ENCODE peak calls at places on chromosomes 2 and 18, in nine cellular contexts. T is heart right ventricle; Y is neural progenitor cell; Z is right cardiac atrium; O is CD4-positive, alpha-beta T cell; M is body of pancreas; V is lower lobe of right lung; W is SK-N-MC; F is keratinocyte. L is an unnamed sample. For H3K9me3, the result is how much of the 10 kb centered on the place peaks cover.

GRCh38 chr2:68420254-68420910 is 46.7 kb downstream of the FBXO48 start:
- DNase-seq in T (no peak), Y (no peak), Z (no peak), O (no peak), M (no peak), V (no peak), W (peak), F (no peak), L (no peak)

GRCh38 chr2:157173740-157174184 is 83.7 kb upstream of the GALNT5 start:
- DNase-seq in T (no peak), Y (no peak), Z (no peak), O (no peak), M (no peak), V (no peak), W (peak), F (peak), L (no peak)

GRCh38 chr2:238581126-238581525 is 154.4 kb downstream of the ASB1 start:
- DNase-seq in T (no peak), Y (no peak), Z (no peak), O (no peak), M (no peak), V (no peak), W (no peak), F (no peak), L (no peak)

GRCh38 chr2:26471278-26471677 is 6.6 kb downstream of the OTOF start:
- DNase-seq in T (no peak), Y (peak), Z (no peak), O (no peak), M (no peak), V (no peak), W (no peak), F (no peak), L (no peak)

GRCh38 chr2:105872830-105873229 is 128.1 kb downstream of the NCK2 start:
- DNase-seq in T (no peak), Y (no peak), Z (no peak), O (no peak), M (no peak), V (no peak), W (no peak), F (no peak), L (no peak)

GRCh38 chr18:64713284-64713683 is 564.4 kb upstream of the LINC00305 start:
- DNase-seq in T (no peak), Y (no peak), Z (no peak), O (no peak), M (no peak), V (no peak), W (no peak), F (no peak), L (no peak)

GRCh38 chr2:173048901-173049661 is 26.6 kb upstream of the MAP3K20 start:
- DNase-seq in T (peak), Y (no peak), Z (peak), O (no peak), M (peak), V (no peak), W (peak), F (peak), L (no peak)

GRCh38 chr2:197464180-197464579 is 10.8 kb downstream of the COQ10B start:
- DNase-seq in T (no peak), Y (no peak), Z (no peak), O (no peak), M (no peak), V (no peak), W (no peak), F (no peak), L (no peak)

GRCh38 chr2:147560810-147561521 is 283.9 kb upstream of the ACVR2A start:
- DNase-seq in T (no peak), Y (no peak), Z (no peak), O (no peak), M (no peak), V (no peak), W (peak), F (no peak), L (no peak)

GRCh38 chr2:226983891-226984290 is 148.0 kb downstream of the RHBDD1 start:
- DNase-seq in T (no peak), Y (no peak), Z (no peak), O (no peak), M (no peak), V (no peak), W (no peak), F (no peak), L (no peak)

GRCh38 chr2:64606495-64607363 is 47.0 kb downstream of the SERTAD2 start:
- DNase-seq in T (peak), Y (peak), Z (peak), O (peak), M (peak), V (peak), W (no peak), F (peak), L (peak)

DNA sequence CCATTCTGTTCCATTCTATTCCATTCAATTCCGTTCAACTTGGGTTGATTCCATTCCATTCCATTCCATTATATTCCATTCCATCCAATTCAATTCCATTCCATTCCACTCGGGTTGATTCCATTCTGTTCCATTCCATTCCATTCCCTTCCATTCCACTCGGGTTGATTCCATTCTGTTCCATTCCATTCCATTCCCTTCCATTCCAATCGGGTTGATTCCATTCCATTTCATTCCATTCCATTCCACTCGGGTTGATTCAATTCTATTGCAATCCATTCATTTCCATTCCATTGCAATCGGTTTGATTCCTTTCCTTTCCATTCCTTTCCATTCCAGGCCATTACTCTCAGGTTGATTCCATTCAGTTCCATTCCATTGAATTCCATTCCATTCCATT is 1138.4 kb downstream of the RPIA start:
- DNase-seq in T (no peak), Y (no peak), Z (no peak), O (no peak), M (no peak), V (no peak), W (no peak), F (no peak), L (no peak)
- H3K9me3 ChIP-seq in T (under half), Y (under half), Z (under half), O (under half), M (under half), V (under half), W (under half), F (under half), L (half or more)

DNA sequence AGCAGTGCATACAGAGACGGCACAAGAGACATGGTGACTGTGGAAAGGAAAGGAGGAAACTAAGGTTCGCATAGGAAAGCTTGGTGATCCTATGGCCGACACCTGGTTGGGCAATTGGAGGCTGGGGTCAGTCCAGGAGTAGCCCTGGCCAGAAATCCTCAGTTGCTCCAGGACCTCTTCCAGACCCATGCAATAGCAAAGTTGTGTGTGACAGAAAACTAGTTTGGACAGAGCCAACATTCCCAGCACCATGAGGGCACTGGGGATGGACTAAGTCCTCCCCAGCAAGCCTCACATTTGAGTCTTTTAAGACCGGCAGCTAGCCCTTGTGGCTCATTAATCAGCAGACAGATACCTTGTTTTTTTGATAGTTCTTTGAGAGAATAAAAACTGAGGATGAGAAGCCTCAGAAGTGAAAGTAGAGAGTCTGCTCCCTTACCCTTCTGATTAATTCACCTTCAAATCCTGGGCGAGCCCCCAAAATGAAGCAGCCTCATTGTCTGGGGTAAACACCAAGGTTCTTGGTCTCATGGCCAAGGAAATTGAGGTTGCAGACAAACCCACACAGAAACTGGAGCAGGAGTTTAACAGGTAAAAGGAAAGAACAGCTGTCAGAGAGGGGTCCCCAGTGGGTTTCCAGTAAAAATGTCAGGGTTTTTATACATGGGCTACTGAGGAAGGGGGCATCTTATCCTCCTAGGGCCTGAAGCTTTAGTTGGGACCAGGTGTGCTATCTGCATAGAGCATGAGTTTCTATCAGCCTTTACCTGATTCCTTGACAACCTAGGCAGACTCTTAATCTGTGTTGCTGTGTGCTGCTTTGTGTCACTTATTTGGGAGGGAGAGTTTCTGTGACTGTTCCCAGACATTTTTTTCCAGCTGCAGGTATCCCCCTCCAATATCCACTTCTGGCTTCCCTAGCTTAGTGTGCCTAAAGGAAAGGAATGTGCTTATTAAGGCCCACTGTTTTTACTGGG is 39.1 kb downstream of the STK17B start:
- DNase-seq in T (no peak), Y (peak), Z (no peak), O (peak), M (peak), V (no peak), W (no peak), F (no peak), L (no peak)
- H3K9me3 ChIP-seq in T (half or more), Y (under half), Z (under half), O (half or more), M (under half), V (half or more), W (under half), F (under half), L (under half)

GRCh38 chr2:228838819-228839218 is 432.3 kb downstream of the PID1 start:
- DNase-seq in T (no peak), Y (peak), Z (no peak), O (no peak), M (no peak), V (no peak), W (no peak), F (no peak), L (no peak)
- H3K9me3 ChIP-seq in T (under half), Y (under half), Z (under half), O (under half), M (under half), V (under half), W (under half), F (under half), L (under half)

GRCh38 chr2:2879776-2880175 is 497.8 kb downstream of the EIPR1 start:
- DNase-seq in T (no peak), Y (no peak), Z (no peak), O (no peak), M (no peak), V (no peak), W (no peak), F (no peak), L (no peak)
- H3K9me3 ChIP-seq in T (under half), Y (under half), Z (under half), O (under half), M (under half), V (under half), W (under half), F (under half), L (under half)

GRCh38 chr18:50662775-50663383 is 103.0 kb downstream of the MAPK4 start:
- DNase-seq in T (no peak), Y (peak), Z (no peak), O (no peak), M (no peak), V (no peak), W (no peak), F (no peak), L (no peak)

GRCh38 chr18:50659091-50660003 is 99.5 kb downstream of the MAPK4 start:
- DNase-seq in T (no peak), Y (no peak), Z (no peak), O (no peak), M (no peak), V (no peak), W (no peak), F (peak), L (no peak)

GRCh38 chr18:50658601-50659000 is 98.7 kb downstream of the MAPK4 start:
- DNase-seq in T (no peak), Y (no peak), Z (no peak), O (no peak), M (no peak), V (no peak), W (no peak), F (no peak), L (no peak)

GRCh38 chr18:50662177-50662576 is 102.3 kb downstream of the MAPK4 start:
- DNase-seq in T (no peak), Y (peak), Z (no peak), O (no peak), M (peak), V (no peak), W (no peak), F (no peak), L (no peak)

GRCh38 chr18:50661013-50661412 is 101.1 kb downstream of the MAPK4 start:
- DNase-seq in T (no peak), Y (no peak), Z (no peak), O (no peak), M (no peak), V (no peak), W (no peak), F (no peak), L (no peak)
- H3K9me3 ChIP-seq in T (under half), Y (under half), Z (under half), O (under half), M (under half), V (under half), W (under half), F (under half), L (under half)

DNA sequence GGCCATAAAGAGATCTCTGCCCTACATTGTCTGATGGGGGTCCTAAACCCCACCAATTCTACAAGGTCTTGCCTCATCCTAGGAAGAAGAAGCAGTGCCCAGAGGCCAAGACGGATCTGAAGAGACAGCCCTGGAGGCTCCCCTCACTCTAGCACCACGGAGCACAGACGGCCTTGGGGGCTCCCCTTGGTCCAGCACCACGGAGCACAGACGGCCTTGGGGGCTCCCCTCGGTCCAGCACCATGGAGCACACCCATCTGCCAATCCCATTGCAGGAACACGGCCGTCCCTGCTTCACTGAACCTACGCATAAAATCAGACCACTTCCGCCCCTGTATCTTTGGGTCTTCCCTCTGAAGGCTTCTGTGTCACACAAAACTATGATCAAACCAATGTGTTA is 215.1 kb upstream of the SALL3 start:
- DNase-seq in T (no peak), Y (no peak), Z (no peak), O (no peak), M (no peak), V (no peak), W (no peak), F (no peak), L (no peak)
- H3K9me3 ChIP-seq in T (under half), Y (under half), Z (under half), O (under half), M (under half), V (under half), W (under half), F (under half), L (under half)

GRCh38 chr18:70553245-70553960 is 264.6 kb downstream of the SOCS6 start:
- DNase-seq in T (no peak), Y (no peak), Z (no peak), O (no peak), M (no peak), V (no peak), W (peak), F (no peak), L (no peak)

GRCh38 chr18:70559446-70559845 is 270.6 kb downstream of the SOCS6 start:
- DNase-seq in T (no peak), Y (no peak), Z (no peak), O (no peak), M (no peak), V (no peak), W (no peak), F (no peak), L (no peak)

GRCh38 chr18:70555046-70555445 is 266.2 kb downstream of the SOCS6 start:
- DNase-seq in T (no peak), Y (no peak), Z (no peak), O (no peak), M (no peak), V (no peak), W (no peak), F (no peak), L (no peak)

GRCh38 chr18:70558371-70558770 is 269.5 kb downstream of the SOCS6 start:
- DNase-seq in T (no peak), Y (no peak), Z (no peak), O (no peak), M (no peak), V (no peak), W (no peak), F (no peak), L (no peak)

DNA sequence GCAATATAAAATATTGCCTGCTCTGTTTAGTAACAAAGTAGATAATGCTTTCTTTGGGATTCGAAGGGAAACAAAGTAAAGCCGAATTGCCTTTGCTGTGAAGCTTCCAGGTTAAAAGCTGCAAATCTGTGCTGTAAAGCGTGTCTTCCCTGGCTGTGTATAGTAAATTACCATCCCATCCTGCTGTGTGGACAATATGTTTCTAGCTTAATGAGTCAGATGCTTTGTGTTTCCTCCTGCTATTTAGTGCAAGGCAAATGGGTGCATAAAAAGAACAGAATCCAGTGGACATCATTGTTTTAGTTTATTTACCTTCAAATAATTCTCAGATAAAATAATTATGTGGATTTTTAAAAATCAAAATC is 265.1 kb downstream of the SOCS6 start:
- DNase-seq in T (no peak), Y (peak), Z (no peak), O (no peak), M (no peak), V (no peak), W (no peak), F (no peak), L (no peak)
- H3K9me3 ChIP-seq in T (under half), Y (under half), Z (under half), O (under half), M (under half), V (under half), W (under half), F (under half), L (under half)

GRCh38 chr2:79552653-79553052 is 39.8 kb downstream of the CTNNA2 start:
- DNase-seq in T (no peak), Y (no peak), Z (no peak), O (no peak), M (no peak), V (no peak), W (no peak), F (no peak), L (no peak)

DNA sequence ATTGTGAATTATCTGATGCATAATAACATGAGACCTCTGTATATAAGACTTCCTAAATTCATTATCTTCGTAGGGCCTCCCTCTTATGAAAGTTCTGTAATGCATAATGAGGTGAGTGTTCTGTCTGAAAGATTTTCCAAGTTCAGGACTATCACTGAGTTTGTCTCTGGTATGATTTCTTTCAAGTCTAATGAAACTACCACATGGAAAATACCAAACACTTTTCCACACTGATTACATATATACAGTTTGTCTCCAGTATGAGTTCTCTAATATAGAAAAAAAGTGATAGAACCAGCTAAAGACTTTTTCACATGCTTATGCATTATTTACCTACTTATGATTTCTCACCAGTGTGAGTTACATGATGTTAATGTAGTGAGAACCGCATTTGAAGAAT is 34.7 kb downstream of the CTNNA2 start:
- DNase-seq in T (no peak), Y (no peak), Z (no peak), O (no peak), M (no peak), V (no peak), W (no peak), F (no peak), L (no peak)
- H3K9me3 ChIP-seq in T (half or more), Y (under half), Z (under half), O (under half), M (under half), V (under half), W (under half), F (under half), L (under half)

GRCh38 chr18:54873884-54874255 is 45.6 kb downstream of the RAB27B start:
- DNase-seq in T (no peak), Y (no peak), Z (no peak), O (no peak), M (no peak), V (no peak), W (no peak), F (no peak), L (no peak)
- H3K9me3 ChIP-seq in T (under half), Y (under half), Z (under half), O (under half), M (under half), V (under half), W (under half), F (under half), L (under half)

GRCh38 chr2:150141241-150142001 is 346.0 kb downstream of the RND3 start:
- DNase-seq in T (no peak), Y (no peak), Z (no peak), O (no peak), M (no peak), V (no peak), W (no peak), F (peak), L (no peak)
- H3K9me3 ChIP-seq in T (under half), Y (under half), Z (under half), O (under half), M (under half), V (under half), W (under half), F (under half), L (under half)

L was measured in T-helper 17 cell.